ENCODE peak calls at places on chromosome 19, in six cellular contexts. R, T, E, H, X and C are unnamed samples.

GRCh38 chr19:35034588-35035382 is 4.5 kb downstream of the SCN1B start:
- DNase-seq in R (no peak), T (no peak), E (no peak), H (no peak), X (no peak), C (no peak)

GRCh38 chr19:17095141-17095919 is 19.8 kb downstream of the MYO9B start:
- DNase-seq in R (no peak), T (no peak), E (no peak), H (no peak), X (no peak), C (no peak)

GRCh38 chr19:17671906-17672305 is 16.2 kb downstream of the UNC13A start:
- DNase-seq in R (no peak), T (no peak), E (peak; percentile 68), H (peak; percentile 73), X (peak; percentile 80), C (no peak)

GRCh38 chr19:15047680-15048079 is 1.6 kb upstream of the CASP14 start:
- DNase-seq in R (no peak), T (no peak), E (no peak), H (no peak), X (no peak), C (no peak)

GRCh38 chr19:8259922-8260247 is 48.3 kb downstream of the CD320 start:
- DNase-seq in R (no peak), T (no peak), E (no peak), H (no peak), X (no peak), C (no peak)

GRCh38 chr19:52991021-52991420 is 22.7 kb upstream of the ERVV-1 start:
- DNase-seq in R (no peak), T (no peak), E (no peak), H (no peak), X (no peak), C (no peak)

GRCh38 chr19:23769691-23770468 is 11.2 kb upstream of the ZNF681 start:
- DNase-seq in R (no peak), T (no peak), E (no peak), H (no peak), X (no peak), C (no peak)

GRCh38 chr19:56637976-56638555 is 4.9 kb upstream of the SMIM17 start:
- DNase-seq in R (peak; percentile 65), T (no peak), E (no peak), H (no peak), X (peak; percentile 51), C (peak; percentile 94)

GRCh38 chr19:16325671-16326400 is 1.2 kb downstream of the KLF2 start:
- DNase-seq in R (no peak), T (no peak), E (no peak), H (peak; percentile 52), X (no peak), C (no peak)

GRCh38 chr19:36051236-36051635 is 2.8 kb downstream of the THAP8 start:
- DNase-seq in R (no peak), T (no peak), E (peak; percentile 33), H (no peak), X (peak; percentile 49), C (peak; percentile 48)

GRCh38 chr19:16025108-16026101 is 50.9 kb upstream of the TPM4 start:
- DNase-seq in R (no peak), T (no peak), E (peak; percentile 56), H (peak; percentile 61), X (peak; percentile 59), C (peak; percentile 68)

GRCh38 chr19:57664269-57665127 is 4.2 kb upstream of the ZSCAN4 start:
- DNase-seq in R (no peak), T (no peak), E (no peak), H (peak; percentile 89), X (peak; percentile 65), C (peak; percentile 15)

GRCh38 chr19:37370880-37371661 is at the start of gene ZNF527:
- DNase-seq in R (peak; percentile 89), T (peak; percentile 91), E (peak; percentile 84), H (peak; percentile 96), X (peak; percentile 80), C (peak; percentile 87)

GRCh38 chr19:44626067-44626624 is 12.8 kb downstream of the IGSF23 start:
- DNase-seq in R (no peak), T (no peak), E (peak; percentile 66), H (no peak), X (no peak), C (peak; percentile 90)

GRCh38 chr19:58584498-58585441 is 11.6 kb upstream of the MZF1 start:
- DNase-seq in R (no peak), T (no peak), E (no peak), H (no peak), X (peak; percentile 59), C (no peak)

GRCh38 chr19:54804571-54804970 is 1.2 kb downstream of the KIR2DL4 start:
- DNase-seq in R (no peak), T (no peak), E (no peak), H (no peak), X (no peak), C (no peak)

GRCh38 chr19:49398001-49398615 is 10.1 kb downstream of the KASH5 start:
- DNase-seq in R (no peak), T (no peak), E (no peak), H (peak; percentile 9), X (no peak), C (no peak)

GRCh38 chr19:47518139-47518538 is 3.3 kb upstream of the NAPA start:
- DNase-seq in R (no peak), T (peak; percentile 90), E (no peak), H (no peak), X (no peak), C (no peak)
- TF ChIP-seq JUND in R (no peak), T (no peak), E (no peak), H (no peak), X (no peak), C (no peak)

GRCh38 chr19:3536429-3537100 is 2.4 kb upstream of the TEKTIP1 start:
- DNase-seq in R (no peak), T (no peak), E (no peak), H (peak; percentile 70), X (no peak), C (no peak)
- TF ChIP-seq JUND in R (no peak), T (no peak), E (no peak), H (no peak), X (no peak), C (no peak)

GRCh38 chr19:4801085-4801619 is 9.6 kb downstream of the FEM1A start:
- DNase-seq in R (no peak), T (no peak), E (no peak), H (no peak), X (no peak), C (no peak)

GRCh38 chr19:4803736-4804695 is 12.5 kb downstream of the FEM1A start:
- DNase-seq in R (peak; percentile 57), T (no peak), E (peak; percentile 41), H (peak; percentile 90), X (peak; percentile 81), C (no peak)

GRCh38 chr19:4802711-4803110 is 11.2 kb downstream of the FEM1A start:
- DNase-seq in R (no peak), T (no peak), E (no peak), H (no peak), X (no peak), C (no peak)

GRCh38 chr19:4795400-4795799 is 3.9 kb downstream of the FEM1A start:
- DNase-seq in R (no peak), T (no peak), E (no peak), H (no peak), X (peak; percentile 7), C (no peak)

DNA sequence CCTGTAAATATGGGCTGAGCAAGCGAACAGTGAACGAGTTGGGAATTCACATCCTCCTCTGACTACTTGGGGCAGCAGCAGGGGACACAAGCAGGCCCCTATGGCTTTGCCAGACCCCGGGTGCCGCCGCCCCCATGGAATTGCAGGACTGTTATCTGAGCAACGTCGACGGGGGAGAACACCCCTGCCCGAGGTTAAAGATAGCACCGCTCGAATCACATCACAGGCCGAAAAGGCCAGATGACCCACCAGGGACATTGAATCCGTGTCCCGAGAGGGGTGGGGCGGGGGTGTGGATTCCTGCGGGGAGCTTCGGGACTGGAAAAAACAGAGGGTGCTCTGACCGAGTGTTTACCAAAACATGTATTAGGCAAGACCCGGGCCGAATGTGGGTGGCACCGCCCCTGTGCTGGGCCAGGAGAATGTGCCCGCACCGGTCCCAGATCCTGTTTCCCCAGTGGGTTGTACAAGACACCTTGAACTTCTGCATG is 9.1 kb downstream of the FEM1A start:
- DNase-seq in R (no peak), T (no peak), E (no peak), H (no peak), X (no peak), C (peak; percentile 97)
- TF ChIP-seq JUND in R (no peak), T (no peak), E (no peak), H (no peak), X (no peak), C (peak; percentile 18)

DNA sequence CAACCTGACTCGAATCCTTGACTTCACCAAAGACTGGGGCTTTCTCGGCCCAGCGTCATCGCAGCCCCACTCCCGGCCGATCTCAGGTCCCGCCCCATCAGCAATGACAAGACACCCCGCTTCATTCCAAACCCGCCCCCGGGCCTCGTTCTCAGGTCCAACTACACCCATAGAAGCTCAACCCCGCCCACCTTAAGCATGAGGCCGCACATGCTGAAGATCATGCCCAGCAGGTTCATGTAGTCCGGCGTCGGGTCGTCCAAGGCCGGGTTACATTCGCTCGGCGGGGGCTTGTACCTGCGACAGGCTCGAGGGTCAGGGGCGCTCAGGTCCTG is 2.3 kb downstream of the WDR83 start:
- DNase-seq in R (no peak), T (no peak), E (no peak), H (peak; percentile 61), X (peak; percentile 65), C (peak; percentile 71)
- TF ChIP-seq JUND in R (no peak), T (no peak), E (no peak), H (no peak), X (no peak), C (no peak)

GRCh38 chr19:42249769-42250168 is 5.2 kb downstream of the ERF start:
- DNase-seq in R (no peak), T (no peak), E (no peak), H (no peak), X (no peak), C (no peak)

GRCh38 chr19:42250249-42250665 is 4.7 kb downstream of the ERF start:
- DNase-seq in R (no peak), T (no peak), E (no peak), H (no peak), X (no peak), C (no peak)

GRCh38 chr19:42251572-42251990 is 3.3 kb downstream of the ERF start:
- DNase-seq in R (no peak), T (no peak), E (no peak), H (no peak), X (no peak), C (no peak)

GRCh38 chr19:42249149-42249750 is 5.7 kb downstream of the ERF start:
- DNase-seq in R (no peak), T (no peak), E (no peak), H (no peak), X (no peak), C (no peak)

GRCh38 chr19:42250666-42251531 is 4.0 kb downstream of the ERF start:
- DNase-seq in R (no peak), T (no peak), E (no peak), H (peak; percentile 48), X (no peak), C (no peak)
- TF ChIP-seq JUND in R (no peak), T (no peak), E (no peak), H (no peak), X (no peak), C (no peak)